ENCODE peak calls at places on chromosome 6, in seven cellular contexts. Z is fibroblast of lung; X is CD8-positive, alpha-beta T cell; A is heart right ventricle; H is foreskin fibroblast; O is thoracic aorta; B is cardiac fibroblast. D is an unnamed sample.

GRCh38 chr6:14770572-14770971 is 475.3 kb upstream of the JARID2 start:
- DNase-seq in Z (peak), X (no peak), A (no peak), H (peak), O (no peak), B (peak), D (no peak)

GRCh38 chr6:21764989-21765388 is 171.4 kb downstream of the SOX4 start:
- DNase-seq in Z (no peak), X (no peak), A (no peak), H (no peak), O (no peak), B (no peak), D (no peak)

GRCh38 chr6:52418606-52419005 is 1.5 kb upstream of the EFHC1 start:
- DNase-seq in Z (no peak), X (no peak), A (no peak), H (no peak), O (no peak), B (no peak), D (no peak)

GRCh38 chr6:74161380-74161779 is 465.4 kb downstream of the CD109 start:
- DNase-seq in Z (peak), X (no peak), A (no peak), H (no peak), O (no peak), B (no peak), D (no peak)

GRCh38 chr6:128516514-128516898 is 3.9 kb downstream of the PTPRK start:
- DNase-seq in Z (peak), X (no peak), A (no peak), H (peak), O (no peak), B (no peak), D (no peak)

GRCh38 chr6:18410412-18410811 is 23.3 kb downstream of the RNF144B start:
- DNase-seq in Z (no peak), X (no peak), A (no peak), H (no peak), O (no peak), B (no peak), D (no peak)

GRCh38 chr6:38184041-38184779 is 364.7 kb downstream of the ZFAND3 start:
- DNase-seq in Z (no peak), X (no peak), A (no peak), H (no peak), O (no peak), B (no peak), D (no peak)

GRCh38 chr6:21840428-21840827 is 246.9 kb downstream of the SOX4 start:
- DNase-seq in Z (peak), X (no peak), A (no peak), H (peak), O (no peak), B (peak), D (no peak)

GRCh38 chr6:166942393-166943168 is 13.8 kb downstream of the RNASET2 start:
- DNase-seq in Z (peak), X (no peak), A (no peak), H (no peak), O (no peak), B (peak), D (no peak)

GRCh38 chr6:84137989-84138575 is 89.4 kb downstream of the CEP162 start:
- DNase-seq in Z (no peak), X (no peak), A (no peak), H (peak), O (no peak), B (peak), D (peak)

GRCh38 chr6:144413418-144413817 is 128.3 kb downstream of the UTRN start:
- DNase-seq in Z (peak), X (no peak), A (no peak), H (peak), O (no peak), B (no peak), D (no peak)

GRCh38 chr6:52215787-52216186 is 28.5 kb downstream of the IL17F start:
- DNase-seq in Z (no peak), X (no peak), A (no peak), H (no peak), O (no peak), B (no peak), D (no peak)

GRCh38 chr6:79927758-79928157 is 19.6 kb downstream of the ELOVL4 start:
- DNase-seq in Z (no peak), X (no peak), A (no peak), H (no peak), O (no peak), B (no peak), D (no peak)

GRCh38 chr6:156988276-156989158 is 211.3 kb downstream of the ARID1B start:
- DNase-seq in Z (no peak), X (no peak), A (no peak), H (no peak), O (no peak), B (no peak), D (no peak)

GRCh38 chr6:71289039-71289801 is 609 bp downstream of the OGFRL1 start:
- DNase-seq in Z (no peak), X (no peak), A (peak), H (peak), O (no peak), B (peak), D (no peak)

GRCh38 chr6:151289399-151290007 is 49.7 kb downstream of the AKAP12 start:
- DNase-seq in Z (no peak), X (no peak), A (no peak), H (no peak), O (no peak), B (peak), D (no peak)

GRCh38 chr6:82687855-82688254 is 324.2 kb downstream of the TPBG start:
- DNase-seq in Z (no peak), X (no peak), A (no peak), H (no peak), O (no peak), B (no peak), D (no peak)

GRCh38 chr6:81727876-81728517 is 24.5 kb downstream of the TENT5A start:
- DNase-seq in Z (no peak), X (no peak), A (no peak), H (no peak), O (no peak), B (no peak), D (no peak)

GRCh38 chr6:72216222-72217106 is 330.1 kb downstream of the RIMS1 start:
- DNase-seq in Z (no peak), X (no peak), A (no peak), H (no peak), O (no peak), B (no peak), D (no peak)

GRCh38 chr6:1687402-1687801 is 77.7 kb downstream of the FOXC1 start:
- DNase-seq in Z (no peak), X (no peak), A (no peak), H (no peak), O (no peak), B (no peak), D (no peak)

GRCh38 chr6:158338311-158339112 is 26.2 kb downstream of the TULP4 start:
- DNase-seq in Z (no peak), X (no peak), A (no peak), H (no peak), O (no peak), B (no peak), D (no peak)

GRCh38 chr6:79762370-79762769 is 131.2 kb downstream of the SH3BGRL2 start:
- DNase-seq in Z (peak), X (no peak), A (no peak), H (peak), O (no peak), B (no peak), D (no peak)

GRCh38 chr6:27428502-27428901 is 39.9 kb downstream of the ZNF391 start:
- DNase-seq in Z (no peak), X (no peak), A (no peak), H (no peak), O (no peak), B (no peak), D (no peak)

GRCh38 chr6:108684809-108685329 is 124.2 kb downstream of the FOXO3 start:
- DNase-seq in Z (peak), X (no peak), A (no peak), H (peak), O (no peak), B (no peak), D (peak)

GRCh38 chr6:105272783-105273182 is 93.0 kb upstream of the POPDC3 start:
- DNase-seq in Z (peak), X (no peak), A (peak), H (peak), O (no peak), B (peak), D (no peak)

GRCh38 chr6:34138924-34139323 is 7.0 kb downstream of the GRM4 start:
- DNase-seq in Z (no peak), X (no peak), A (no peak), H (no peak), O (no peak), B (no peak), D (no peak)

GRCh38 chr6:71124340-71124739 is 164.3 kb upstream of the OGFRL1 start:
- DNase-seq in Z (no peak), X (no peak), A (no peak), H (no peak), O (no peak), B (no peak), D (peak)

GRCh38 chr6:148518371-148519156 is 175.9 kb downstream of the SASH1 start:
- DNase-seq in Z (no peak), X (no peak), A (peak), H (peak), O (no peak), B (no peak), D (no peak)

GRCh38 chr6:137102851-137103492 is 58.2 kb upstream of the IL20RA start:
- DNase-seq in Z (no peak), X (no peak), A (no peak), H (no peak), O (no peak), B (no peak), D (no peak)

GRCh38 chr6:137105375-137105774 is 60.6 kb upstream of the IL20RA start:
- DNase-seq in Z (no peak), X (no peak), A (no peak), H (no peak), O (no peak), B (no peak), D (no peak)

GRCh38 chr6:137104926-137105325 is 60.2 kb upstream of the IL20RA start:
- DNase-seq in Z (no peak), X (no peak), A (no peak), H (no peak), O (no peak), B (no peak), D (no peak)

GRCh38 chr6:137099689-137100398 is 55.1 kb upstream of the IL20RA start:
- DNase-seq in Z (no peak), X (no peak), A (no peak), H (no peak), O (no peak), B (no peak), D (no peak)

GRCh38 chr6:137102050-137102848 is 57.5 kb upstream of the IL20RA start:
- DNase-seq in Z (no peak), X (no peak), A (no peak), H (no peak), O (no peak), B (no peak), D (no peak)
- TF ChIP-seq CTCF in Z (no peak), X (no peak), A (no peak), H (no peak), O (no peak), B (no peak), D (no peak)

GRCh38 chr6:25138697-25139051 is 140.5 kb upstream of the CARMIL1 start:
- DNase-seq in Z (peak), X (no peak), A (no peak), H (peak), O (no peak), B (peak), D (peak)
- H3K4me3 ChIP-seq in Z (peak), X (peak), A (peak), H (peak), O (peak), B (peak), D (peak)

GRCh38 chr6:37030599-37030998 is 25.1 kb downstream of the FGD2 start:
- DNase-seq in Z (no peak), X (no peak), A (no peak), H (no peak), O (no peak), B (no peak), D (no peak)

GRCh38 chr6:37025621-37026466 is 20.4 kb downstream of the FGD2 start:
- DNase-seq in Z (no peak), X (no peak), A (no peak), H (no peak), O (no peak), B (no peak), D (no peak)

GRCh38 chr6:37029249-37029959 is 23.9 kb downstream of the FGD2 start:
- DNase-seq in Z (peak), X (peak), A (peak), H (peak), O (no peak), B (peak), D (peak)

GRCh38 chr6:37027036-37027720 is 21.7 kb downstream of the FGD2 start:
- DNase-seq in Z (no peak), X (no peak), A (no peak), H (no peak), O (no peak), B (no peak), D (no peak)

GRCh38 chr6:37027811-37028469 is 22.5 kb downstream of the FGD2 start:
- DNase-seq in Z (no peak), X (no peak), A (no peak), H (no peak), O (no peak), B (no peak), D (no peak)
- TF ChIP-seq CTCF in Z (no peak), X (no peak), A (no peak), H (no peak), O (no peak), B (no peak), D (no peak)

DNA sequence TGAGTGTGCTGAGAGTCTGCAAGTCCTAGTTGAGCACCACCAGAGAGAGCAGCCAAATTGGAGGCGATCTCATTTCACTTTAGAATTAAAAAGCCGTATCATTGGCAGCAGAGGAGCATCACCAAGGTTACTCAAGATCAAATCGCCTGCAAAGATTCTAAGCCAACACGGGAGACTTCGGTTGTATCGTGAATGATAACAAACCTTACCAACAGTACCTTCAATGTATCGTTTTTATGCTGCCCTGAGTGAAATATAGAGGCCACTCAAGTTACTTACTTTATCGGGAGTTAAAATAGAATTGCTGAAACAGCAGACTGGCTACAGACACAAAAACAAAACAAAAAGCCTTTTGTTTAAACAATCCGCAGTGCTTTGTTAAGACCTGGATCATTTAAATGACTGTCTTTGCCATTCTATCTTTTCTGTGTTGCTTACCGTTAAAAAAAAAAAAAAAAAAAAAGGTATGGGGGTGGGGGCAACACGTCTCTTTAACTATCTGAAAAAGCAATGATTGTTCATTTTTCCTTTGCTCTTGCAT is 14.2 kb downstream of the NHSL1 start:
- DNase-seq in Z (peak), X (no peak), A (no peak), H (peak), O (no peak), B (peak), D (no peak)
- H3K4me3 ChIP-seq in Z (peak), X (no peak), A (peak), H (peak), O (no peak), B (no peak), D (peak)

GRCh38 chr6:138610816-138611215 is 111.5 kb upstream of the NHSL1 start:
- DNase-seq in Z (no peak), X (no peak), A (no peak), H (no peak), O (no peak), B (no peak), D (no peak)

GRCh38 chr6:138608896-138609295 is 109.6 kb upstream of the NHSL1 start:
- DNase-seq in Z (no peak), X (no peak), A (no peak), H (no peak), O (no peak), B (no peak), D (no peak)

GRCh38 chr6:138607478-138608433 is 108.5 kb upstream of the NHSL1 start:
- DNase-seq in Z (no peak), X (no peak), A (no peak), H (no peak), O (no peak), B (no peak), D (peak)

GRCh38 chr6:138605958-138606357 is 106.7 kb upstream of the NHSL1 start:
- DNase-seq in Z (no peak), X (no peak), A (no peak), H (no peak), O (no peak), B (no peak), D (no peak)

DNA sequence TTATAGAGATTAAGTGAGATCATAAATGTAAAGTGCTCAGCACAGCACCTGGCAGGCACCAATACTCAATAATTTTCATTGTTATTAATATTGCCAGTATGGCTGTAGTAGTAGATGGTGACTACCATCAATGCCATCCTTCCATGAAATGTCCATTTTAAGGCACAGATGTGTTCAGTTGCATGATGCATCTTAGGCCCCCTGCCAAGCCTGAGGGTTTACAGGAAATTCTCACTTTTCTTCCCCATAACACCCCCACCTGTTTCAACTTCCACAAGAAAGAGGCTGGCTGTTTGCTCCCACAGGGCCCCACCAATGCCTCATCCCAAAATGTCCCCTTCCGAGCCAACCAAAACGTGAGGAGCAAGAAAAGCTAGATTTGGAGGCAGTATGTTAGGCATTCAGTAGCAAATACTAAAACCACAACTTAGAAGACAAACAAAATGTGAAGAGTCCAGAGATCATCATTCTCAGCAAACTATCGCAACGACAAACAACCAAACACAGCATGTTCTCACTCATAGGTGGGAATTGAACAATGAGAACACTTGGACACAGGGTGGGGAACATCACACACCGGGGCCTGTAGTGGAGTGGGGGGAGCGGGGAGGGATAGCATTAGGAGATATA is 110.6 kb upstream of the NHSL1 start:
- DNase-seq in Z (no peak), X (no peak), A (no peak), H (peak), O (no peak), B (no peak), D (no peak)
- TF ChIP-seq CTCF in Z (no peak), X (no peak), A (no peak), H (no peak), O (no peak), B (no peak), D (no peak)